ENCODE peak calls at places on chromosomes 12 and 14, in seven cellular contexts. V is HCT116, B is endothelial cell, J is WERI-Rb-1, W is GM12865, Y is BE2C, S is adrenal gland. D is an unnamed sample.

GRCh38 chr14:105487449-105487985 is 831 bp downstream of the CRIP1 start:
- DNase-seq in W (peak), J (no peak), Y (no peak), B (no peak), V (no peak), S (no peak), D (no peak)

GRCh38 chr14:24409956-24410355 is 11.2 kb downstream of the NYNRIN start:
- DNase-seq in W (no peak), Y (no peak), S (no peak), B (no peak), V (no peak), J (no peak), D (no peak)

GRCh38 chr12:68960162-68960501 is 27.2 kb upstream of the CPM start:
- DNase-seq in W (no peak), S (no peak), B (no peak), Y (no peak), J (no peak), V (no peak), D (no peak)

GRCh38 chr12:85182699-85183098 is 97.3 kb upstream of the ALX1 start:
- DNase-seq in Y (no peak), S (no peak), V (no peak), B (no peak), W (no peak), J (no peak), D (no peak)

GRCh38 chr12:122795807-122796206 is 21.4 kb downstream of the CCDC62 start:
- DNase-seq in S (no peak), B (no peak), W (no peak), J (no peak), V (no peak), Y (no peak), D (no peak)

GRCh38 chr12:550473-551260 is 90.9 kb downstream of the B4GALNT3 start:
- DNase-seq in Y (no peak), S (no peak), W (no peak), V (no peak), B (no peak), J (no peak), D (no peak)

GRCh38 chr12:119328111-119328510 is 6.4 kb upstream of the CCDC60 start:
- DNase-seq in B (peak), V (peak), J (peak), S (no peak), Y (peak), W (peak), D (no peak)

GRCh38 chr12:54984602-54985376 is at the start of gene TESPA1:
- DNase-seq in Y (no peak), S (peak), V (no peak), W (peak), B (no peak), J (no peak), D (no peak)

GRCh38 chr12:46233418-46233817 is 35.4 kb downstream of the SLC38A1 start:
- DNase-seq in S (no peak), W (no peak), B (no peak), V (no peak), J (no peak), Y (no peak), D (no peak)

GRCh38 chr12:94157891-94158495 is 9.6 kb downstream of the PLXNC1 start:
- DNase-seq in Y (no peak), W (peak), V (no peak), B (no peak), J (no peak), S (no peak), D (no peak)

GRCh38 chr14:95483843-95484165 is 32.6 kb downstream of the SYNE3 start:
- DNase-seq in S (no peak), W (no peak), J (no peak), B (no peak), V (no peak), Y (no peak), D (no peak)

GRCh38 chr12:127108360-127109215 is 1158.4 kb upstream of the TMEM132C start:
- DNase-seq in Y (peak), B (no peak), S (peak), W (peak), J (peak), V (peak), D (peak)
- TF ChIP-seq CTCF in Y (peak), B (no peak), S (peak), W (peak), J (peak), V (peak), D (peak)

DNA sequence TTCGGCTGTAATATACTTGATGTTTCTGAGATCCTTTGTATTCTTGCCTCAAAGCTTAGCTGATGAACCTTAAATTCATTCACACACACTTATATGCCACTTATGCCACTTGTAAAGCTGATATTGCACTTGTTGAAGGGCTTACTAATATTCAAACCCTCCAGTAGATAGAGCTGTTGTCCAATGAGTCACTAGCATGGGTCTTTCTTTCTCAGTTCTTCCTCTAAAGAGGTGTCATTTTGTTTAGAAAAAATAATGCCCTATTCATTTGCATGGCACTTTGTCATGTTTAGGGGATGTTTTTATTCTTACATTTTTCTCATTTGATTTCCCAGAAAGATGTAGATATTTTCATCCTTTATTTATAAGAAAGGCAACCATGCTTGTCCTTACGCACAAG is 56.4 kb downstream of the MON2 start:
- DNase-seq in J (no peak), Y (no peak), S (no peak), W (peak), B (no peak), V (no peak), D (no peak)
- TF ChIP-seq CTCF in J (peak), Y (peak), S (no peak), W (no peak), B (no peak), V (no peak), D (no peak)

GRCh38 chr12:71941174-71941573 is 2.5 kb downstream of the TPH2 start:
- DNase-seq in W (no peak), B (no peak), S (no peak), Y (no peak), J (no peak), V (no peak), D (no peak)

GRCh38 chr12:71935594-71935993 is 3.1 kb upstream of the TPH2 start:
- DNase-seq in W (peak), S (no peak), B (no peak), Y (no peak), J (no peak), V (no peak), D (no peak)

GRCh38 chr12:71942259-71942658 is 3.6 kb downstream of the TPH2 start:
- DNase-seq in S (no peak), J (no peak), Y (peak), B (no peak), V (no peak), W (no peak), D (no peak)

GRCh38 chr12:71938728-71939385 is at the start of gene TPH2:
- DNase-seq in V (peak), J (peak), Y (peak), S (peak), W (peak), B (peak), D (peak)
- TF ChIP-seq CTCF in V (peak), J (peak), Y (peak), S (peak), W (peak), B (peak), D (peak)

DNA sequence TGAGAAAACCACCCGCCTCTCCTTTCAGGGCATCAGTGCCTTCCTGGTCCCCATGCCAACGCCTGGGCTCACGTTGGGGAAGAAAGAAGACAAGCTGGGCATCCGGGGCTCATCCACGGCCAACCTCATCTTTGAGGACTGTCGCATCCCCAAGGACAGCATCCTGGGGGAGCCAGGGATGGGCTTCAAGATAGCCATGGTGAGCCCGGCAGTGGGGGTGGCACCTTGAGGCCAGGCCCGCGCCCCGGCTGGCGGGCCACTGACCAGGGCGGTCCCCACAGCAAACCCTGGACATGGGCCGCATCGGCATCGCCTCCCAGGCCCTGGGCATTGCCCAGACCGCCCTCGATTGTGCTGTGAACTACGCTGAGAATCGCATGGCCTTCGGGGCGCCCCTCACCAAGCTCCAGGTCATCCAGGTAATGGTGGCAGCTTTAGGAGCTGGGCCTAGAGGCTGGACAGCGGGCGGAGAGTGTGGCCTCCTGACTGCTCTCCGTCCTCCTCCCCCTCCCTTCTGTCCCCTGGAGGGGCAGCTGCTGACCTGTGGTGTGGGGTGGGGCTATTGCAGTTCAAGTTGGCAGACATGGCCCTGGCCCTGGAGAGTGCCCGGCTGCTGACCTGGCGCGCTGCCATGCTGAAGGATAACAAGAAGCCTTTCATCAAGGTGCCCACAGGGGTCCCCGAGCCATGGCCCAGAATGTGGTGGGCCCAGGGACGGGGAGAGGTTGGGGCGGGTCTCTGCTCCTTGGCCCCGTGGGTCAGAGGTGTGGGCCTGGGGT is 12.8 kb downstream of the ACADS start:
- DNase-seq in W (no peak), S (no peak), Y (no peak), V (no peak), B (no peak), J (no peak), D (no peak)
- TF ChIP-seq CTCF in W (no peak), S (no peak), Y (no peak), V (no peak), B (no peak), J (no peak), D (no peak)

GRCh38 chr14:76456891-76457586 is 81.1 kb downstream of the ESRRB start:
- DNase-seq in Y (no peak), S (no peak), V (no peak), W (no peak), J (peak), B (no peak), D (no peak)
- TF ChIP-seq CTCF in Y (no peak), S (no peak), V (no peak), W (no peak), J (no peak), B (no peak), D (no peak)

GRCh38 chr14:88729159-88729558 is 63.6 kb downstream of the EML5 start:
- DNase-seq in B (no peak), J (no peak), V (no peak), Y (no peak), S (no peak), W (no peak), D (no peak)
- TF ChIP-seq CTCF in B (peak), J (peak), V (peak), Y (peak), S (peak), W (no peak), D (peak)

D was measured in progenitor cell of endocrine pancreas.